ENCODE peak calls at places on chromosomes 5 and 9, in nine cellular contexts. B, W, M, N, F, Y, D, Q and V are unnamed samples.

GRCh38 chr9:87664153-87665060 is 61.5 kb upstream of the CTSL start:
- DNase-seq in B (no peak), W (no peak), Y (no peak), N (no peak), F (no peak), M (no peak), Q (no peak), D (no peak), V (no peak)

GRCh38 chr5:121870489-121870888 is 18.8 kb downstream of the FTMT start:
- DNase-seq in N (no peak), B (no peak), F (peak; percentile 21), D (no peak), W (peak; percentile 7), Y (no peak), M (no peak), Q (no peak), V (peak; percentile 1)

GRCh38 chr5:181221792-181222629 is 1.1 kb upstream of the TRIM41 start:
- DNase-seq in W (peak; percentile 96), N (peak; percentile 75), B (peak; percentile 97), D (no peak), Q (peak; percentile 93), M (peak; percentile 95), Y (peak; percentile 94), F (peak; percentile 99), V (peak; percentile 99)

GRCh38 chr5:18281947-18282557 is 647.8 kb downstream of the TAF11L14 start:
- DNase-seq in B (peak; percentile 9), W (peak; percentile 56), N (peak; percentile 13), F (peak; percentile 76), M (no peak), Y (peak; percentile 57), Q (no peak), D (no peak), V (peak; percentile 58)

GRCh38 chr9:114430443-114430842 is 42.7 kb upstream of the AKNA start:
- DNase-seq in M (no peak), W (no peak), D (no peak), F (no peak), N (no peak), Y (no peak), Q (no peak), B (no peak), V (no peak)

GRCh38 chr9:74783408-74783807 is 104.3 kb downstream of the TRPM6 start:
- DNase-seq in N (no peak), W (no peak), D (no peak), B (no peak), Y (no peak), F (peak; percentile 71), Q (no peak), M (no peak), V (no peak)

GRCh38 chr9:117097761-117098160 is 317.1 kb downstream of the ASTN2 start:
- DNase-seq in F (no peak), N (no peak), W (no peak), B (no peak), Y (no peak), D (no peak), M (no peak), Q (no peak), V (no peak)

GRCh38 chr5:147887026-147887627 is 8.6 kb downstream of the SCGB3A2 start:
- DNase-seq in W (peak; percentile 26), M (no peak), F (peak; percentile 75), N (no peak), Q (no peak), B (no peak), Y (peak; percentile 14), D (no peak), V (no peak)

GRCh38 chr9:119917175-119917574 is 547.9 kb upstream of the BRINP1 start:
- DNase-seq in M (no peak), B (no peak), Q (no peak), F (no peak), Y (no peak), W (no peak), N (no peak), D (no peak), V (no peak)

GRCh38 chr9:326667-327066 is 112.0 kb downstream of the DOCK8 start:
- DNase-seq in N (no peak), M (no peak), F (no peak), Y (no peak), D (no peak), B (no peak), W (no peak), Q (no peak), V (no peak)

GRCh38 chr5:177128551-177128976 is 5.0 kb upstream of the NSD1 start:
- DNase-seq in Y (peak; percentile 32), B (no peak), N (no peak), F (no peak), W (no peak), D (no peak), Q (no peak), M (no peak), V (no peak)

GRCh38 chr9:36423196-36423595 is 23.1 kb upstream of the RNF38 start:
- DNase-seq in B (no peak), D (no peak), M (no peak), F (no peak), Y (no peak), Q (no peak), W (no peak), N (no peak), V (no peak)

GRCh38 chr5:9533577-9534334 is 12.1 kb downstream of the SEMA5A start:
- DNase-seq in W (no peak), B (no peak), M (no peak), Y (no peak), Q (no peak), N (no peak), D (no peak), F (no peak), V (no peak)

GRCh38 chr5:72600401-72600981 is 93.3 kb upstream of the ZNF366 start:
- DNase-seq in Y (peak; percentile 53), N (no peak), M (no peak), Q (no peak), F (peak; percentile 98), B (no peak), D (no peak), W (peak; percentile 79), V (peak; percentile 90)

GRCh38 chr5:29796018-29796417 is 1397.5 kb upstream of the CDH6 start:
- DNase-seq in D (no peak), N (no peak), W (peak; percentile 73), F (no peak), Y (no peak), Q (no peak), B (no peak), M (no peak), V (no peak)

GRCh38 chr5:44809215-44809955 is 638 bp downstream of the MRPS30 start:
- DNase-seq in Y (peak; percentile 76), D (peak; percentile 1), F (peak; percentile 69), Q (peak; percentile 23), M (peak; percentile 49), B (peak; percentile 57), W (peak; percentile 31), N (peak; percentile 47), V (no peak)

GRCh38 chr9:99259231-99259918 is 37.3 kb downstream of the SEC61B start:
- DNase-seq in F (peak; percentile 19), Q (peak; percentile 83), B (no peak), Y (peak; percentile 36), D (no peak), W (no peak), N (peak; percentile 54), M (peak; percentile 94), V (no peak)

GRCh38 chr9:80157561-80157983 is 585.8 kb downstream of the TLE4 start:
- DNase-seq in W (no peak), M (no peak), N (no peak), Q (no peak), Y (peak; percentile 7), D (no peak), B (no peak), F (peak; percentile 53), V (no peak)

GRCh38 chr5:5290674-5291334 is 131.7 kb upstream of the ICE1 start:
- DNase-seq in B (no peak), W (no peak), Y (no peak), M (no peak), Q (no peak), F (no peak), D (no peak), N (no peak), V (no peak)

GRCh38 chr5:141681695-141682641 is at the start of gene ARAP3:
- DNase-seq in W (peak; percentile 55), M (peak; percentile 94), D (no peak), B (peak; percentile 70), N (no peak), F (peak; percentile 91), Y (peak; percentile 96), Q (peak; percentile 81), V (peak; percentile 38)

GRCh38 chr9:125812403-125812802 is 65.2 kb downstream of the PBX3 start:
- DNase-seq in Q (no peak), D (no peak), W (no peak), Y (no peak), N (peak; percentile 30), B (no peak), F (no peak), M (no peak), V (no peak)